ENCODE peak calls at places on chromosomes 13 and 19, in seven cellular contexts. S, P, W, V, I, M and L are unnamed samples.

GRCh38 chr19:1773173-1773572 is 19.9 kb downstream of the ONECUT3 start:
- DNase-seq in S (no peak), V (no peak), P (no peak), I (no peak), M (peak), W (no peak), L (peak)

GRCh38 chr19:8702350-8702749 is 3.8 kb upstream of the ACTL9 start:
- DNase-seq in W (no peak), V (no peak), I (no peak), P (peak), M (no peak), S (peak), L (no peak)

GRCh38 chr13:46648166-46648607 is 95.2 kb downstream of the LRCH1 start:
- DNase-seq in I (no peak), V (peak), M (peak), W (peak), S (no peak), P (no peak), L (no peak)

GRCh38 chr13:48750588-48751383 is 97.1 kb downstream of the CYSLTR2 start:
- DNase-seq in V (no peak), P (no peak), S (no peak), W (peak), I (no peak), M (no peak), L (no peak)

GRCh38 chr13:77584111-77584510 is 48.6 kb downstream of the SCEL start:
- DNase-seq in V (no peak), P (no peak), M (no peak), S (no peak), W (no peak), I (peak), L (no peak)

GRCh38 chr19:43362179-43362578 is 8.7 kb downstream of the CD177 start:
- DNase-seq in S (no peak), W (no peak), I (peak), M (no peak), P (no peak), V (no peak), L (no peak)

GRCh38 chr19:14459703-14460102 is 15.5 kb downstream of the PTGER1 start:
- DNase-seq in W (no peak), I (no peak), M (no peak), S (no peak), V (no peak), P (peak), L (no peak)

GRCh38 chr19:38727306-38727867 is 16.9 kb downstream of the CAPN12 start:
- DNase-seq in M (no peak), V (no peak), S (no peak), W (no peak), I (no peak), P (no peak), L (no peak)

GRCh38 chr13:32045963-32046785 is 14.6 kb downstream of the FRY start:
- DNase-seq in P (no peak), S (no peak), M (peak), I (no peak), V (peak), W (peak), L (peak)

GRCh38 chr19:38850976-38851621 is 1.3 kb upstream of the HNRNPL start:
- DNase-seq in M (no peak), S (no peak), P (peak), V (no peak), I (peak), W (no peak), L (no peak)